ENCODE peak calls at places on chromosomes 4 and X, in seven cellular contexts. W, U, T, J, L, Y and Q are unnamed samples.

GRCh38 chrX:30906726-30907125 is 17.7 kb upstream of the TAB3 start:
- DNase-seq in W (no peak), U (no peak), T (no peak), J (no peak), L (no peak), Y (no peak), Q (no peak)

GRCh38 chr4:124641715-124642380 is 70.7 kb downstream of the ANKRD50 start:
- DNase-seq in W (no peak), U (no peak), T (no peak), J (no peak), L (no peak), Y (peak), Q (no peak)

GRCh38 chr4:182807346-182807745 is 109.8 kb downstream of the DCTD start:
- DNase-seq in W (no peak), U (no peak), T (no peak), J (no peak), L (no peak), Y (no peak), Q (no peak)

GRCh38 chr4:53928825-53929224 is 135.6 kb downstream of the CHIC2 start:
- DNase-seq in W (no peak), U (no peak), T (no peak), J (no peak), L (no peak), Y (no peak), Q (no peak)

GRCh38 chrX:43469391-43470054 is 186.6 kb upstream of the MAOA start:
- DNase-seq in W (no peak), U (no peak), T (no peak), J (no peak), L (no peak), Y (no peak), Q (no peak)

GRCh38 chr4:140037353-140038030 is 116.5 kb downstream of the MAML3 start:
- DNase-seq in W (no peak), U (no peak), T (no peak), J (no peak), L (no peak), Y (no peak), Q (no peak)

GRCh38 chr4:8723222-8723980 is 130.8 kb downstream of the CPZ start:
- DNase-seq in W (peak), U (peak), T (no peak), J (no peak), L (no peak), Y (no peak), Q (no peak)

GRCh38 chr4:157265281-157265680 is 44.8 kb downstream of the GRIA2 start:
- DNase-seq in W (peak), U (peak), T (peak), J (no peak), L (no peak), Y (no peak), Q (no peak)

GRCh38 chr4:95066011-95066410 is 308.3 kb downstream of the BMPR1B start:
- DNase-seq in W (no peak), U (no peak), T (no peak), J (no peak), L (no peak), Y (no peak), Q (no peak)

GRCh38 chrX:125298871-125299270 is 20.8 kb upstream of the TEX13C start:
- DNase-seq in W (no peak), U (no peak), T (no peak), J (no peak), L (no peak), Y (no peak), Q (no peak)

GRCh38 chrX:1925053-1925481 is 310.2 kb downstream of the ASMT start:
- DNase-seq in W (peak), U (peak), T (no peak), J (no peak), L (no peak), Y (no peak), Q (no peak)

GRCh38 chr4:137611998-137612700 is 79.9 kb upstream of the PCDH18 start:
- DNase-seq in W (no peak), U (no peak), T (no peak), J (no peak), L (no peak), Y (no peak), Q (no peak)

GRCh38 chrX:123993326-123993725 is 31.8 kb downstream of the STAG2 start:
- DNase-seq in W (no peak), U (no peak), T (no peak), J (no peak), L (no peak), Y (no peak), Q (no peak)

GRCh38 chr4:13399257-13399656 is 84.9 kb downstream of the RAB28 start:
- DNase-seq in W (no peak), U (no peak), T (no peak), J (no peak), L (no peak), Y (no peak), Q (no peak)

GRCh38 chr4:182470215-182470614 is 227.0 kb downstream of the TENM3 start:
- DNase-seq in W (no peak), U (no peak), T (no peak), J (no peak), L (no peak), Y (no peak), Q (no peak)

GRCh38 chr4:102317459-102317858 is 27.8 kb downstream of the SLC39A8 start:
- DNase-seq in W (no peak), U (no peak), T (no peak), J (no peak), L (no peak), Y (no peak), Q (no peak)

GRCh38 chr4:35166437-35166836 is 1077.9 kb downstream of the ARAP2 start:
- DNase-seq in W (no peak), U (no peak), T (no peak), J (no peak), L (no peak), Y (no peak), Q (no peak)

GRCh38 chr4:137238456-137238855 is 293.8 kb downstream of the PCDH18 start:
- DNase-seq in W (no peak), U (no peak), T (no peak), J (no peak), L (no peak), Y (no peak), Q (no peak)

GRCh38 chr4:89563431-89563830 is 255.8 kb upstream of the GPRIN3 start:
- DNase-seq in W (no peak), U (no peak), T (no peak), J (no peak), L (no peak), Y (no peak), Q (no peak)

GRCh38 chrX:103310592-103311400 is at the start of gene BEX2:
- DNase-seq in W (peak), U (peak), T (peak), J (peak), L (peak), Y (peak), Q (peak)

GRCh38 chr4:154082760-154083530 is 294.1 kb upstream of the SFRP2 start:
- DNase-seq in W (peak), U (peak), T (no peak), J (no peak), L (no peak), Y (no peak), Q (no peak)

GRCh38 chrX:20362268-20363002 is 95.7 kb upstream of the RPS6KA3 start:
- DNase-seq in W (no peak), U (no peak), T (no peak), J (no peak), L (no peak), Y (no peak), Q (no peak)

GRCh38 chrX:132612990-132613564 is 124.2 kb upstream of the MBNL3 start:
- DNase-seq in W (peak), U (peak), T (peak), J (peak), L (peak), Y (peak), Q (peak)

GRCh38 chrX:28058906-28059305 is 77.7 kb upstream of the DCAF8L1 start:
- DNase-seq in W (no peak), U (no peak), T (no peak), J (no peak), L (no peak), Y (no peak), Q (no peak)

GRCh38 chr4:84530449-84530848 is 31.4 kb upstream of the NKX6-1 start:
- DNase-seq in W (no peak), U (no peak), T (no peak), J (no peak), L (no peak), Y (no peak), Q (no peak)

GRCh38 chr4:47913328-47913727 is 1.1 kb downstream of the NFXL1 start:
- DNase-seq in W (no peak), U (no peak), T (no peak), J (no peak), L (no peak), Y (no peak), Q (no peak)

GRCh38 chrX:9885150-9885549 is 82.0 kb upstream of the CLDN34 start:
- DNase-seq in W (peak), U (peak), T (peak), J (peak), L (peak), Y (peak), Q (no peak)

GRCh38 chr4:123386608-123387007 is 10.0 kb upstream of the SPRY1 start:
- DNase-seq in W (no peak), U (no peak), T (no peak), J (no peak), L (no peak), Y (no peak), Q (no peak)

GRCh38 chr4:26762650-26763049 is 98.0 kb upstream of the STIM2 start:
- DNase-seq in W (no peak), U (no peak), T (no peak), J (no peak), L (no peak), Y (no peak), Q (no peak)

GRCh38 chrX:1448793-1449580 is 3.7 kb downstream of the ASMTL start:
- DNase-seq in W (no peak), U (peak), T (no peak), J (no peak), L (no peak), Y (peak), Q (peak)

GRCh38 chr4:64756016-64756415 is 346.8 kb upstream of the TECRL start:
- DNase-seq in W (no peak), U (no peak), T (no peak), J (no peak), L (no peak), Y (no peak), Q (no peak)